ENCODE peak calls at places on chromosome 17, in five cellular contexts. I is CD4-positive, alpha-beta memory T cell; G is cardiac muscle cell; R is upper lobe of right lung; U is neuronal stem cell. Q is an unnamed sample. For H3K4me1, the result is how much of the 10 kb centered on the place peaks cover.

GRCh38 chr17:68247445-68248198 is at the start of gene AMZ2:
- DNase-seq in U (peak), R (peak), G (peak), I (peak), Q (peak)

GRCh38 chr17:44353656-44354331 is 8.7 kb downstream of the GRN start:
- DNase-seq in R (peak), I (peak), U (no peak), G (peak), Q (no peak)

GRCh38 chr17:2688351-2689342 is 22.9 kb downstream of the CLUH start:
- DNase-seq in R (peak), I (no peak), G (peak), U (no peak), Q (peak)

GRCh38 chr17:29048440-29049360 is 5.8 kb downstream of the PIPOX start:
- DNase-seq in U (no peak), R (no peak), G (peak), I (no peak), Q (no peak)

GRCh38 chr17:50935201-50936124 is 69.3 kb upstream of the TOB1 start:
- DNase-seq in U (no peak), G (no peak), I (no peak), R (peak), Q (peak)

GRCh38 chr17:78839762-78840529 is 668 bp downstream of the USP36 start:
- DNase-seq in G (peak), R (peak), U (peak), I (peak), Q (peak)

GRCh38 chr17:2405247-2405926 is 4.5 kb upstream of the MNT start:
- DNase-seq in G (no peak), U (no peak), I (no peak), R (no peak), Q (peak)

GRCh38 chr17:42142371-42142896 is 12.4 kb downstream of the RAB5C start:
- DNase-seq in G (peak), I (no peak), R (no peak), U (no peak), Q (no peak)

GRCh38 chr17:29054835-29055234 is 11.9 kb downstream of the PIPOX start:
- DNase-seq in I (no peak), U (no peak), G (no peak), R (no peak), Q (no peak)

GRCh38 chr17:74521701-74522201 is 9.5 kb downstream of the CD300LB start:
- DNase-seq in R (no peak), U (no peak), I (no peak), G (no peak), Q (no peak)

GRCh38 chr17:7139400-7139799 is 24.8 kb upstream of the ASGR2 start:
- DNase-seq in I (no peak), R (no peak), U (no peak), G (no peak), Q (no peak)

GRCh38 chr17:17200311-17200710 is 5.8 kb downstream of the PLD6 start:
- DNase-seq in U (no peak), G (no peak), I (no peak), R (no peak), Q (no peak)

GRCh38 chr17:7034955-7035590 is 742 bp upstream of the SLC16A13 start:
- DNase-seq in R (no peak), U (no peak), I (peak), G (no peak), Q (no peak)

GRCh38 chr17:43669971-43670644 is 8.4 kb upstream of the MEOX1 start:
- DNase-seq in I (no peak), R (no peak), G (no peak), U (no peak), Q (no peak)

GRCh38 chr17:47205419-47205963 is 3.7 kb upstream of the MYL4 start:
- DNase-seq in U (no peak), I (peak), R (peak), G (peak), Q (peak)

GRCh38 chr17:74566132-74566753 is 1.1 kb downstream of the CD300H start:
- DNase-seq in R (no peak), U (peak), I (peak), G (peak), Q (peak)

GRCh38 chr17:50707296-50708049 is at the start of gene ANKRD40:
- DNase-seq in U (peak), I (peak), G (peak), R (peak), Q (peak)

GRCh38 chr17:6353161-6353560 is 81.8 kb downstream of the AIPL1 start:
- DNase-seq in R (no peak), G (no peak), I (no peak), U (no peak), Q (no peak)

GRCh38 chr17:47235923-47236322 is 17.7 kb upstream of the ITGB3 start:
- DNase-seq in G (no peak), U (no peak), I (no peak), R (no peak), Q (no peak)

GRCh38 chr17:41775394-41776226 is 10.9 kb downstream of the JUP start:
- DNase-seq in U (peak), I (no peak), G (no peak), R (no peak), Q (no peak)

GRCh38 chr17:43554857-43555256 is 8.7 kb upstream of the ETV4 start:
- DNase-seq in G (no peak), U (no peak), R (no peak), I (no peak), Q (no peak)

GRCh38 chr17:66576473-66576872 is 258.4 kb upstream of the CACNG5 start:
- DNase-seq in U (no peak), G (no peak), R (no peak), I (no peak), Q (no peak)

GRCh38 chr17:58339775-58340622 is 11.4 kb upstream of the TSPOAP1 start:
- DNase-seq in I (no peak), R (peak), U (no peak), G (no peak), Q (no peak)

GRCh38 chr17:21452377-21453143 is 76.4 kb downstream of the KCNJ12 start:
- DNase-seq in I (peak), G (peak), R (peak), U (peak), Q (peak)

GRCh38 chr17:21194210-21194609 is 19.8 kb downstream of the TMEM11 start:
- DNase-seq in I (no peak), U (no peak), R (no peak), G (no peak), Q (no peak)

GRCh38 chr17:77325826-77326581 is 185.2 kb downstream of the SEC14L1 start:
- DNase-seq in G (no peak), I (no peak), U (no peak), R (peak), Q (no peak)

GRCh38 chr17:77324227-77324626 is 183.5 kb downstream of the SEC14L1 start:
- DNase-seq in R (peak), U (no peak), I (no peak), G (no peak), Q (peak)

GRCh38 chr17:77327181-77327565 is 186.4 kb downstream of the SEC14L1 start:
- DNase-seq in R (peak), I (no peak), G (no peak), U (no peak), Q (no peak)

GRCh38 chr17:77326636-77327035 is 185.9 kb downstream of the SEC14L1 start:
- DNase-seq in I (no peak), R (peak), G (no peak), U (no peak), Q (no peak)

DNA sequence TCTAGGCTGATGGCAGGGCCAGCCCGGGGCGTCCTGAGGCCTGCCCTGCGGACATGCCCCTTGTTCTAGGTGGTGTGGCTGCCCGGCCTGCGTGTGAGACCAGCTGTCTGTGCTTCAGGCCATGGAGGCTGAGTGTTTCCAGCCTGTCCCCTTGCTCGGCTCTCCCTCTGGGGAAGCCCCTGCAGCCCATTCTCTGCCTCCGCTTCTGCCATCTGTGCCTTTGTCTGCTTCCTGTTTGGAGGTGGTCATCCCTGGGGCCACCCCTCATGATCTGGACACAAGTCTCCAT is 184.7 kb downstream of the SEC14L1 start:
- DNase-seq in R (no peak), U (no peak), I (no peak), G (no peak), Q (no peak)
- H3K4me1 ChIP-seq in R (half or more), U (under half), I (half or more), G (under half), Q (under half)

GRCh38 chr17:49342575-49342936 is 19.5 kb downstream of the ZNF652 start:
- DNase-seq in U (no peak), G (no peak), I (no peak), R (no peak), Q (no peak)

GRCh38 chr17:49341356-49341755 is 20.7 kb downstream of the ZNF652 start:
- DNase-seq in G (no peak), R (no peak), I (no peak), U (no peak), Q (peak)

GRCh38 chr17:49338883-49339282 is 23.2 kb downstream of the ZNF652 start:
- DNase-seq in G (peak), I (no peak), R (no peak), U (no peak), Q (no peak)

GRCh38 chr17:49337900-49338299 is 24.1 kb downstream of the ZNF652 start:
- DNase-seq in G (no peak), U (no peak), R (no peak), I (no peak), Q (peak)

GRCh38 chr17:49339359-49339758 is 22.7 kb downstream of the ZNF652 start:
- DNase-seq in G (no peak), R (no peak), U (no peak), I (no peak), Q (no peak)
- H3K4me1 ChIP-seq in G (under half), R (under half), U (under half), I (half or more), Q (half or more)

GRCh38 chr17:76351526-76352071 is 2.1 kb downstream of the PRPSAP1 start:
- DNase-seq in U (no peak), I (no peak), G (no peak), R (no peak), Q (no peak)

GRCh38 chr17:76354317-76354729 is 607 bp upstream of the PRPSAP1 start:
- DNase-seq in U (no peak), I (no peak), R (no peak), G (no peak), Q (peak)

GRCh38 chr17:76354747-76355310 is 1.1 kb upstream of the PRPSAP1 start:
- DNase-seq in G (peak), I (no peak), U (no peak), R (no peak), Q (no peak)

GRCh38 chr17:76353004-76353598 is 615 bp downstream of the PRPSAP1 start:
- DNase-seq in G (peak), I (peak), U (no peak), R (peak), Q (peak)

DNA sequence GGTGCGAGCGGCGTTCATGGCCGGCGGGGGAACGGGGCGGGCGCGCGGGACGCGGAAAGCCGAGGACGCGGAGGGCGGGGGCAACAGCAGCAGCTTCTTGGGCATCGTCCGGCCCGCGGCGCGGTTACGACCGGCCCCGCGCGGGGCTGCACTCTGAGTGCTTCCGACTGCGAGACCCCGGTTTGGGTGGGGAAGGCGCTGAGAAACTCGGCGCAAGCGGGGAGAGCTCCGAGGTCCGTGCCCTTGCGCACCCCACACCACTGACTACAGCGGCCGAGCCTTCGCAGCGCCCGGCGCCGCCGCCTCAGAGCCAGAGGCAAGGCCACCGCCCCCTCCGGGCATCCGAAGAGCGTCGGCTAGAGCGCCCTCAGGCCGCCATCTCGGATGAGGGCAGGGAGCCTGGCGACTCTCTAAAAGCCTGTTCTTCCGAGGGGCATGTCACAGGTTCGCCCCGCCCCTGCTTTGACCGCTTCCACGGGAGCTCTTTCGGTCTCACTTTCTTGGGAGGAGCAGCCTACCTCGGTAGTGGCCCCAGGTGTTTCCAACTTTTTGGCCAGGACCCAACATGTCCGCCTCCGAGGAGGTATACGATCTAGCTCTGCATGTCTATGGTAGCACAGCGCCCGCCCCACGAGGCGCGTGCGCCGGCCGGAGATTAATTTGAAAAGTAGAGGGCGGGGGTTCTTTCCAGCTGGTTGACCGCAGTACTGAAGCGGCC is at the start of gene PRPSAP1:
- DNase-seq in R (peak), U (peak), I (peak), G (peak), Q (peak)
- H3K4me1 ChIP-seq in R (under half), U (under half), I (under half), G (under half), Q (under half)

GRCh38 chr17:80878876-80879722 is 112.5 kb upstream of the CHMP6 start:
- DNase-seq in R (peak), U (no peak), I (no peak), G (no peak), Q (no peak)
- H3K4me1 ChIP-seq in R (under half), U (under half), I (under half), G (under half), Q (under half)

GRCh38 chr17:60542066-60542465 is 16.0 kb upstream of the APPBP2 start:
- DNase-seq in I (no peak), U (no peak), G (no peak), R (no peak), Q (no peak)

GRCh38 chr17:60540460-60540859 is 14.4 kb upstream of the APPBP2 start:
- DNase-seq in G (no peak), R (no peak), I (no peak), U (no peak), Q (no peak)

GRCh38 chr17:60535382-60536279 is 9.6 kb upstream of the APPBP2 start:
- DNase-seq in U (no peak), R (no peak), G (no peak), I (no peak), Q (no peak)

GRCh38 chr17:60538726-60539125 is 12.7 kb upstream of the APPBP2 start:
- DNase-seq in U (no peak), I (no peak), G (no peak), R (no peak), Q (no peak)

GRCh38 chr17:60539807-60540206 is 13.8 kb upstream of the APPBP2 start:
- DNase-seq in U (no peak), R (no peak), I (no peak), G (no peak), Q (no peak)
- H3K4me1 ChIP-seq in U (under half), R (under half), I (under half), G (under half), Q (under half)

GRCh38 chr17:27083408-27084185 is 210.3 kb upstream of the WSB1 start:
- DNase-seq in G (no peak), U (no peak), R (no peak), I (no peak), Q (no peak)
- H3K4me1 ChIP-seq in G (under half), U (under half), R (under half), I (under half), Q (under half)

DNA sequence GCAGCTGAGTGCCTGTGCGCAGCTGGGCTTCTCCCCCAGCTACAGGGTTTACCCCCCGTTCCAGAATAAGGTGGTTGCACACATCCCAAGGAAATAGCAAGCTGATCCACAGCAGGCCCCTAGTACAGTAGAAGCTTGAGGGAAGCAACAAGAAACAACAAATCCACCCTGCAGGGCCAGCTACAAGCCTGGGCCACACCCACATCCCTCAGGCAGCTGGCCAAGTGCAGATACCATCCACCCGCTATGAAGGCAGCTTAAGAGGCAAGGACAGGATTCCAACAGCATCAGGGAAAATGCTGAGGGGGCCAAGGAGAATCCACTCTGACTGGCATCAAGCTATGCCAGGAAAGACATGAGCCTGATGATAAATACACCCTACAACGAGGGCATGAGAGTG is 66.9 kb upstream of the RCVRN start:
- DNase-seq in U (no peak), G (peak), R (peak), I (no peak), Q (peak)
- H3K4me1 ChIP-seq in U (under half), G (under half), R (under half), I (under half), Q (under half)

GRCh38 chr17:77426676-77427386 is 286.1 kb downstream of the SEC14L1 start:
- DNase-seq in G (no peak), R (no peak), U (no peak), I (no peak), Q (no peak)
- H3K4me1 ChIP-seq in G (under half), R (half or more), U (under half), I (half or more), Q (half or more)

DNA sequence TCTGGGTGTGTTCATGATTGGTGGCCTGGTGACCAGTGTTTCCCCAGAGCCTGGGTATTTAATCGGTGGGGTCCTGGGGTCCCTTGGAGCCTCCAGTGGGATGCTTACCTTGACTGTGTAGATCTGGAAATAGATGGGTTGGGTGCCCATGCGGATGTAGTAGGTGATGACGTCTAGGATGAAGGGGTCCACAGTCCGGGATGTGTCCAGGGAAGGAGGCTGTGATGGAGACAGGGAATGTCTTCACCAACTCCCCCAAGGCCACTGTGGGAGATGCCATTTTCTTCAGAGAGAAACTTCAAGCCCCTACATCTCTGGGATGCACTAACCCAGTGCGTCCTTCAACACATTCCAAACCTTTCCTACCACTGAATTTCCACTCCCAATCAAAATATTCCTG is 24.1 kb upstream of the MFSD6L start:
- DNase-seq in I (no peak), U (no peak), G (no peak), R (no peak), Q (no peak)
- H3K4me1 ChIP-seq in I (under half), U (under half), G (under half), R (under half), Q (under half)

GRCh38 chr17:63950940-63951907 is 19.1 kb upstream of the CD79B start:
- DNase-seq in R (no peak), G (peak), U (no peak), I (peak), Q (no peak)
- H3K4me1 ChIP-seq in R (under half), G (under half), U (under half), I (under half), Q (under half)